ENCODE peak calls at places on chromosomes 4 and X, in eight cellular contexts. V is frontal cortex; Z is memory B cell; C is fibroblast of lung; F is WTC11; I is neural crest cell; A is NCI-H345; D is activated T-cell treated with anti-CD3 and anti-CD28 coated beads, Interleukin-2, amount 50 U/mL, for 72 hours. S is an unnamed sample.
A peak's percentile ranks its signal among the peaks of the same experiment; 100 is the strongest.

GRCh38 chr4:26964512-26964911 is 103.9 kb downstream of the STIM2 start:
- DNase-seq in V (no peak), D (no peak), I (no peak), C (no peak), Z (no peak), F (no peak), A (no peak), S (no peak)

GRCh38 chr4:101218894-101219293 is 128.4 kb downstream of the PPP3CA start:
- DNase-seq in Z (no peak), V (no peak), A (no peak), I (no peak), D (no peak), C (no peak), F (no peak), S (no peak)

GRCh38 chr4:113169368-113169767 is 119.9 kb downstream of the ANK2 start:
- DNase-seq in D (no peak), C (no peak), Z (no peak), F (peak; percentile 28), I (no peak), A (no peak), V (no peak), S (no peak)

GRCh38 chrX:112085149-112085548 is 2.6 kb upstream of the TRPC5 start:
- DNase-seq in C (no peak), V (no peak), Z (no peak), I (no peak), A (no peak), D (no peak), F (no peak), S (no peak)

GRCh38 chr4:1674682-1675081 is 9.4 kb downstream of the FAM53A start:
- DNase-seq in D (no peak), F (no peak), C (no peak), V (peak; percentile 52), A (no peak), Z (no peak), I (no peak), S (no peak)

GRCh38 chr4:105859233-105859632 is 36.0 kb upstream of the NPNT start:
- DNase-seq in F (no peak), A (no peak), V (no peak), D (no peak), Z (no peak), C (peak; percentile 83), I (no peak), S (peak; percentile 1)

GRCh38 chrX:9988762-9989161 is 21.6 kb downstream of the CLDN34 start:
- DNase-seq in Z (no peak), A (no peak), F (no peak), V (no peak), D (no peak), I (no peak), C (peak; percentile 18), S (no peak)

GRCh38 chr4:89173336-89174090 is 62.2 kb downstream of the TIGD2 start:
- DNase-seq in A (peak; percentile 26), D (no peak), F (no peak), Z (no peak), I (no peak), V (no peak), C (no peak), S (no peak)

GRCh38 chrX:11423362-11423818 is 130.2 kb downstream of the AMELX start:
- DNase-seq in I (no peak), D (no peak), F (no peak), Z (no peak), A (no peak), C (peak; percentile 84), V (no peak), S (no peak)

GRCh38 chr4:167721574-167721973 is 370.8 kb upstream of the ANXA10 start:
- DNase-seq in F (no peak), C (no peak), I (no peak), V (no peak), Z (no peak), D (no peak), A (no peak), S (no peak)

GRCh38 chrX:149513713-149514427 is 8.8 kb upstream of the IDS start:
- DNase-seq in Z (no peak), V (no peak), C (no peak), F (no peak), D (no peak), A (no peak), I (no peak), S (no peak)

GRCh38 chr4:119040711-119041185 is 94.9 kb upstream of the MYOZ2 start:
- DNase-seq in F (peak; percentile 32), A (no peak), I (no peak), D (no peak), Z (no peak), V (no peak), C (peak; percentile 84), S (no peak)

GRCh38 chr4:174284181-174284886 is 623 bp downstream of the CEP44 start:
- DNase-seq in Z (no peak), V (no peak), D (no peak), C (peak; percentile 69), I (no peak), F (no peak), A (peak; percentile 13), S (no peak)

S was measured in T47D.